ENCODE peak calls at places on chromosomes 11 and 22, in eight cellular contexts. W is DND-41, D is retinal pigment epithelial cell, G is A549, K is foreskin fibroblast, J is prostate gland, M is IMR-90, O is HFF-Myc. U is an unnamed sample.

GRCh38 chr11:65130631-65131416 is 3.5 kb downstream of the SYVN1 start:
- DNase-seq in G (no peak), D (no peak), O (no peak), W (no peak), J (no peak), K (no peak), M (no peak), U (no peak)

GRCh38 chr22:46064966-46065666 is 85.2 kb upstream of the PPARA start:
- DNase-seq in G (no peak), O (no peak), D (no peak), W (no peak), K (no peak), M (no peak), J (no peak), U (no peak)

GRCh38 chr11:63553759-63554158 is 9.4 kb downstream of the PLAAT2 start:
- DNase-seq in G (no peak), O (no peak), J (no peak), M (no peak), K (no peak), W (peak), D (no peak), U (no peak)

GRCh38 chr11:66743271-66743968 is 14.4 kb upstream of the SPTBN2 start:
- DNase-seq in W (no peak), O (no peak), J (peak), D (no peak), G (peak), M (no peak), K (no peak), U (peak)

GRCh38 chr11:84673753-84674152 is 953.4 kb downstream of the DLG2 start:
- DNase-seq in K (no peak), G (no peak), J (no peak), W (no peak), D (peak), M (no peak), O (no peak), U (no peak)

GRCh38 chr11:9982127-9982795 is 311.8 kb downstream of the SBF2 start:
- DNase-seq in J (no peak), K (peak), M (no peak), O (no peak), D (no peak), W (no peak), G (peak), U (no peak)

GRCh38 chr22:41410311-41410751 is 28.6 kb downstream of the TEF start:
- DNase-seq in K (no peak), J (peak), G (no peak), O (no peak), M (no peak), D (no peak), W (no peak), U (peak)

GRCh38 chr11:32833921-32834320 is 4.2 kb downstream of the PRRG4 start:
- DNase-seq in D (no peak), O (no peak), K (no peak), J (no peak), M (no peak), G (no peak), W (no peak), U (no peak)

GRCh38 chr11:17929171-17929570 is 83.7 kb downstream of the SERGEF start:
- DNase-seq in O (no peak), G (no peak), W (no peak), J (no peak), K (no peak), M (no peak), D (no peak), U (no peak)

GRCh38 chr22:25113316-25113721 is 86.3 kb upstream of the CRYBB3 start:
- DNase-seq in M (no peak), J (no peak), G (no peak), K (no peak), D (no peak), W (no peak), O (no peak), U (no peak)

GRCh38 chr11:74838188-74838587 is 89.5 kb downstream of the RNF169 start:
- DNase-seq in D (no peak), J (no peak), G (no peak), K (no peak), W (no peak), M (peak), O (no peak), U (no peak)

GRCh38 chr11:6248248-6248647 is 9.4 kb downstream of the CNGA4 start:
- DNase-seq in O (no peak), W (no peak), G (no peak), D (no peak), M (peak), J (no peak), K (peak), U (no peak)

GRCh38 chr22:48870436-48870835 is 957.2 kb downstream of the BRD1 start:
- DNase-seq in J (no peak), K (no peak), W (no peak), D (no peak), G (no peak), M (no peak), O (no peak), U (no peak)

GRCh38 chr11:60803273-60803936 is 18.3 kb downstream of the MS4A10 start:
- DNase-seq in J (no peak), M (no peak), W (no peak), G (no peak), O (no peak), K (no peak), D (no peak), U (no peak)

GRCh38 chr11:110297726-110298297 is 1.4 kb upstream of the RDX start:
- DNase-seq in G (peak), J (no peak), K (no peak), M (no peak), W (no peak), D (no peak), O (no peak), U (no peak)

GRCh38 chr22:49303061-49303735 is 524.5 kb downstream of the BRD1 start:
- DNase-seq in G (no peak), J (no peak), O (no peak), M (no peak), K (no peak), D (no peak), W (no peak), U (no peak)

GRCh38 chr11:73001615-73002014 is 140.5 kb downstream of the FCHSD2 start:
- DNase-seq in W (no peak), O (no peak), D (no peak), G (peak), M (no peak), K (peak), J (no peak), U (no peak)

GRCh38 chr11:10108901-10109665 is 184.9 kb downstream of the SBF2 start:
- DNase-seq in O (no peak), W (no peak), K (no peak), G (no peak), D (no peak), J (no peak), M (peak), U (peak)

GRCh38 chr22:46121523-46122287 is 28.6 kb upstream of the PPARA start:
- DNase-seq in J (no peak), K (no peak), M (no peak), O (no peak), W (no peak), G (peak), D (no peak), U (no peak)

GRCh38 chr11:33716236-33716635 is 15.6 kb upstream of the C11orf91 start:
- DNase-seq in K (no peak), O (no peak), M (no peak), G (peak), J (no peak), D (no peak), W (no peak), U (no peak)

GRCh38 chr11:10990637-10991036 is 132.8 kb upstream of the ZBED5 start:
- DNase-seq in W (no peak), D (no peak), M (no peak), O (no peak), K (no peak), J (no peak), G (peak), U (no peak)

GRCh38 chr11:128714881-128715280 is 21.0 kb downstream of the FLI1 start:
- DNase-seq in K (peak), G (no peak), O (peak), D (peak), M (peak), W (no peak), J (no peak), U (no peak)

GRCh38 chr11:31817054-31817620 is 6.0 kb upstream of the PAX6 start:
- DNase-seq in J (no peak), O (no peak), W (no peak), K (no peak), G (no peak), M (no peak), D (no peak), U (no peak)

GRCh38 chr11:31816467-31817053 is 5.4 kb upstream of the PAX6 start:
- DNase-seq in G (no peak), O (no peak), D (no peak), W (no peak), M (no peak), J (no peak), K (no peak), U (no peak)

GRCh38 chr11:31819533-31820437 is 8.7 kb upstream of the PAX6 start:
- DNase-seq in K (no peak), J (no peak), W (no peak), G (no peak), O (no peak), M (no peak), D (no peak), U (no peak)

GRCh38 chr11:31818874-31819331 is 7.8 kb upstream of the PAX6 start:
- DNase-seq in K (no peak), G (no peak), D (no peak), J (no peak), O (no peak), W (no peak), M (no peak), U (no peak)

DNA sequence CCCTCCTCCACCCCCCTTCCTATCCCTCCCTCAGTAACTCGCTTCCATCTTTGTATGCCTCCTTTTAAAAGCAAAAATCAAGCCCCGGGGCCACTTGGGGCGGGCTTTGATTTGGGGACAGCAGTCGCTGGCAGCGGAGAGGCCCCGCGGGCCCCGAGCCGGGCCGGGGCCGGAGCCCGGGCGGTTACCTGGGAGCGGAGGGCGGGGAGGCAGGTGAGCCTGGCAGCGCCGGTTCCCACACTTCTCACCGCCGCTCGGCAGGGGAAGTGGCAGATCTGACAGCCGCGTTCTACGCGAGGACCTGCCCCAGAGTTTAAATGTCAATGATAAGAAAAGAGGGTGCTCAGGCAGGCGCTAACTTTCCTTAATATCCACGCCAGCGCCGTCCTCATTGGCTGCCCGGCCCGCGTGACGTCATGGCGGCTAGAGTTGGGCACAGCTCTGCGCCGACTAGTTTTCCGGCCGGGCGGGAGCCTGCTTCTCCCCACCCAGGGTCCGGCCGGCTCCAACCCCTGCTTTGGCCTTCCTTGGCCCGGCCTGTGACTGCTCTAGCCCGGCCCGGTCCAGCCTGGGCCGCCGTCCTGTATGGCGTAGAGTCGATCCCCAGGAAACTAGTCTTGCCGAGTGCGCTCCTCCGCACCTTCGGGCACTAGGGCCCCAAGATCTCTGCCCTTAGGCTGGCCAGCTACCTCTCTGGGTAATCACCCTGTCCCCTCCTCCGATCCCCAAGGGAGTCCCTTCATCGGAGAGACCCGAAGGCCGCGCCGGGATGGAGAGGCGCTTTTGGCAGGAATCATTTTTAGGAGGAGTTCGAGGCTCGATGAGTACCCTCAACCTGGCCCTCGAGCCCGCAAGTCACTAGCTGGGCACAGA is 6.7 kb upstream of the PAX6 start:
- DNase-seq in O (no peak), K (no peak), J (no peak), M (no peak), G (no peak), W (no peak), D (no peak), U (no peak)
- H3K4me3 ChIP-seq in O (no peak), K (no peak), J (no peak), M (no peak), G (no peak), W (no peak), D (peak), U (no peak)

DNA sequence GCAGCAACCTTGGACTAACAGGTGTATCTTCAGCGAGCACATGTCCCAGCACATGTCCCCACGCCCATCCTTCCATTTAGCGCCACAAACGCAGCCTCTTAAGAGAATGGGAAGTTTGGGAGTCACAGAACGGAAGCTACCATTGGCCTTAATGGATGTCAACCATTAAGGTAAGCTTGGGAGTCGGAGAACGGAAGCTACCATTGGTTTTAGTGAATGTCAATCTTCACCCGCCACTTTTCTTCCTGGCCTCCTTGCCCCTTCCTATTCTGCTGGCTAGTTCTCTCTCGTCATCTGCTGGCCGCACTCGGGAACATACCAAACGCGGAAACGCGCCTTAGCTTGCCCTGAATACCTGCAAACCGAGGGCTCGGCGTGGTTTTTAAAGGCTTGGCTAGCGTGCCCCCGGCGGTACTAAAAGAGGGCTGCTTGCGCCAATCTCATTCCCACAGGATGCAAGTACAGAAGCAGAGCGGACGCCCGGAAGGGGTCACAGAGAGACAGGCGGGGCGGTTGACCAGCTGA is 24.3 kb downstream of the GLYATL1 start:
- DNase-seq in W (no peak), G (peak), D (peak), J (peak), O (peak), K (peak), M (peak), U (no peak)
- TF ChIP-seq CTCF in W (no peak), G (no peak), D (peak), J (no peak), O (peak), K (no peak), M (peak), U (no peak)

GRCh38 chr11:2382129-2382517 is 5.0 kb downstream of the CD81 start:
- DNase-seq in M (no peak), K (no peak), O (no peak), J (no peak), D (no peak), W (no peak), G (no peak), U (no peak)

GRCh38 chr11:2381494-2382128 is 4.5 kb downstream of the CD81 start:
- DNase-seq in W (no peak), O (no peak), M (no peak), D (no peak), K (no peak), G (no peak), J (no peak), U (no peak)

GRCh38 chr11:2379471-2380174 is 2.5 kb downstream of the CD81 start:
- DNase-seq in J (no peak), O (no peak), K (no peak), W (no peak), D (no peak), M (no peak), G (no peak), U (no peak)

GRCh38 chr11:2380396-2380795 is 3.3 kb downstream of the CD81 start:
- DNase-seq in D (no peak), G (no peak), M (no peak), W (no peak), O (no peak), J (no peak), K (no peak), U (no peak)

GRCh38 chr11:2380807-2381350 is 3.8 kb downstream of the CD81 start:
- DNase-seq in M (no peak), W (no peak), G (no peak), K (no peak), J (no peak), O (no peak), D (no peak), U (no peak)
- H3K4me3 ChIP-seq in M (no peak), W (no peak), G (no peak), K (peak), J (no peak), O (peak), D (no peak), U (no peak)

GRCh38 chr11:69212121-69213110 is 56.7 kb downstream of the SMIM38 start:
- DNase-seq in W (no peak), M (no peak), O (no peak), D (no peak), G (no peak), J (no peak), K (no peak), U (no peak)
- TF ChIP-seq CTCF in W (no peak), M (peak), O (no peak), D (peak), G (peak), J (no peak), K (peak), U (peak)